ENCODE peak calls at places on chromosomes 11 and 22, in four cellular contexts. T is HepG2, N is GM12878, Z is K562. J is an unnamed sample. For H3K4me1, the result is how much of the 10 kb centered on the place peaks cover.

GRCh38 chr11:126352163-126352562 is 3.3 kb upstream of the ST3GAL4 start:
- DNase-seq in T (no peak), N (no peak), Z (no peak), J (no peak)

GRCh38 chr11:67674442-67674871 is at the start of gene ALDH3B2:
- DNase-seq in Z (no peak), T (no peak), N (no peak), J (no peak)

GRCh38 chr11:9089061-9089460 is 2.3 kb downstream of the SCUBE2 start:
- DNase-seq in Z (no peak), N (no peak), T (no peak), J (no peak)

GRCh38 chr11:125102025-125102424 is 9.4 kb downstream of the TMEM218 start:
- DNase-seq in N (no peak), Z (no peak), T (no peak), J (no peak)

GRCh38 chr11:46373787-46374740 is 7.4 kb upstream of the MDK start:
- DNase-seq in N (no peak), Z (no peak), T (no peak), J (no peak)

GRCh38 chr11:28505216-28505615 is 397.0 kb downstream of the METTL15 start:
- DNase-seq in Z (no peak), N (no peak), T (no peak), J (no peak)

GRCh38 chr22:19612866-19613572 is 88.8 kb upstream of the CLDN5 start:
- DNase-seq in Z (no peak), N (no peak), T (no peak), J (no peak)

GRCh38 chr22:22935546-22936157 is 48.0 kb downstream of the IGLL5 start:
- DNase-seq in N (peak), T (no peak), Z (peak), J (no peak)

GRCh38 chr11:102168483-102168882 is 58.2 kb downstream of the YAP1 start:
- DNase-seq in T (no peak), N (no peak), Z (no peak), J (no peak)

GRCh38 chr22:49959782-49960158 is 802 bp upstream of the PIM3 start:
- DNase-seq in Z (no peak), N (no peak), T (peak), J (no peak)

GRCh38 chr11:77269484-77270123 is 31.9 kb downstream of the GDPD4 start:
- DNase-seq in N (no peak), T (no peak), Z (no peak), J (no peak)

GRCh38 chr11:114953039-114953438 is 274.7 kb downstream of the NXPE2 start:
- DNase-seq in T (no peak), N (no peak), Z (peak), J (no peak)

GRCh38 chr11:33701831-33702230 is 1.2 kb upstream of the C11orf91 start:
- DNase-seq in Z (no peak), N (no peak), T (no peak), J (no peak)

GRCh38 chr22:20795014-20795413 is 21.1 kb downstream of the SERPIND1 start:
- DNase-seq in N (no peak), T (no peak), Z (no peak), J (no peak)

GRCh38 chr11:5891216-5891800 is 1.7 kb upstream of the OR52E5 start:
- DNase-seq in T (no peak), N (peak), Z (peak), J (no peak)

GRCh38 chr11:125946712-125947418 is 1.0 kb downstream of the VSIG10L2 start:
- DNase-seq in N (no peak), T (no peak), Z (no peak), J (no peak)

GRCh38 chr11:12410006-12410728 is 32.8 kb downstream of the PARVA start:
- DNase-seq in N (no peak), Z (no peak), T (no peak), J (no peak)

GRCh38 chr22:30362632-30363281 is 6.0 kb downstream of the CCDC157 start:
- DNase-seq in N (no peak), T (no peak), Z (peak), J (no peak)

GRCh38 chr11:10366568-10367331 is 61.9 kb downstream of the ADM start:
- DNase-seq in T (peak), Z (peak), N (peak), J (peak)

GRCh38 chr22:32661737-32662586 is 139.5 kb upstream of the TIMP3 start:
- DNase-seq in T (no peak), Z (no peak), N (no peak), J (no peak)

GRCh38 chr22:37228106-37229011 is 15.7 kb downstream of the RAC2 start:
- DNase-seq in Z (no peak), N (no peak), T (no peak), J (no peak)

GRCh38 chr22:49229483-49230193 is 598.0 kb downstream of the BRD1 start:
- DNase-seq in N (no peak), Z (no peak), T (no peak), J (no peak)

GRCh38 chr11:117226388-117227385 is 5.2 kb downstream of the PCSK7 start:
- DNase-seq in N (peak), T (peak), Z (peak), J (peak)

GRCh38 chr11:5596611-5597201 is at the start of gene TRIM6:
- DNase-seq in T (no peak), Z (peak), N (no peak), J (peak)

GRCh38 chr11:110355011-110355744 is 58.8 kb upstream of the RDX start:
- DNase-seq in N (no peak), Z (no peak), T (peak), J (no peak)

GRCh38 chr11:131672191-131672590 is 301.8 kb downstream of the NTM start:
- DNase-seq in N (no peak), T (no peak), Z (no peak), J (no peak)

GRCh38 chr11:36122715-36123114 is 166.5 kb downstream of the COMMD9 start:
- DNase-seq in T (no peak), N (no peak), Z (no peak), J (no peak)

GRCh38 chr11:68714047-68714856 is 29.9 kb downstream of the GAL start:
- DNase-seq in T (no peak), Z (no peak), N (no peak), J (no peak)

GRCh38 chr11:92224394-92225205 is at the start of gene FAT3:
- DNase-seq in Z (no peak), T (no peak), N (no peak), J (no peak)

GRCh38 chr11:93532285-93532789 is 10.9 kb downstream of the SMCO4 start:
- DNase-seq in N (no peak), Z (no peak), T (no peak), J (no peak)

GRCh38 chr11:93537022-93537421 is 6.2 kb downstream of the SMCO4 start:
- DNase-seq in T (no peak), Z (no peak), N (no peak), J (no peak)

GRCh38 chr11:93537767-93538261 is 5.4 kb downstream of the SMCO4 start:
- DNase-seq in T (no peak), N (no peak), Z (peak), J (no peak)

GRCh38 chr11:93540337-93540736 is 2.9 kb downstream of the SMCO4 start:
- DNase-seq in N (no peak), Z (no peak), T (no peak), J (no peak)

DNA sequence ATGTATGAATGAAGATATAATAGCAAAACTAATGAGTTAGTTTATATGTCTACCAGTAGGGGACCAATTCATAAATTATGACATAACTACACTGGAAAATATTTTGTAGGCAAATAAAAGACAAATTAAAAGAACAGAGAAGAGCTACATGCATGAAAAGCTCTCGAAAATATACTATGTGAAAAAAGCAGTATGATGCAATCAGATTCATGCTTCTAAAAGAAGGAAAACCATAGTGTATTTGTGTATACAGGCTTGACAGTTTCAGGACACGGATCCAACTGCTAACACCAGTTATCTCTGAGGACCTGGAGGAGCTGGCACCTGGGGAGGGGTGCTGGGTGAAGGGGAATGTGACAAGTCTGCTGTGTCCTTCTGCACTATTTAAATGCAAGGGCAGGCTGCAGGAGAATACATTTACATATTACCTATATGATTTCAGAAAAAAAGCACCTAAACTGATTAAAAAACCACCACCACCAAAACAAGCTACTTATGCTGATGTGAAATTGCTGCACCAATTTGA is 6.8 kb downstream of the SMCO4 start:
- DNase-seq in T (no peak), Z (no peak), N (no peak), J (no peak)
- TF ChIP-seq ZNF274 in T (no peak), Z (no peak), N (no peak), J (no peak)

GRCh38 chr22:41681616-41682015 is 7.1 kb downstream of the SNU13 start:
- DNase-seq in N (no peak), T (no peak), Z (peak), J (no peak)
- H3K4me3 ChIP-seq in N (peak), T (peak), Z (peak), J (no peak)

GRCh38 chr11:1084561-1085439 is 10.1 kb downstream of the MUC2 start:
- DNase-seq in Z (peak), T (no peak), N (no peak), J (no peak)

GRCh38 chr11:1087279-1087960 is 12.7 kb downstream of the MUC2 start:
- DNase-seq in T (no peak), Z (no peak), N (no peak), J (no peak)

GRCh38 chr11:1087961-1088926 is 13.6 kb downstream of the MUC2 start:
- DNase-seq in T (peak), Z (peak), N (no peak), J (no peak)

GRCh38 chr11:1085440-1086170 is 10.9 kb downstream of the MUC2 start:
- DNase-seq in T (no peak), N (no peak), Z (no peak), J (no peak)

DNA sequence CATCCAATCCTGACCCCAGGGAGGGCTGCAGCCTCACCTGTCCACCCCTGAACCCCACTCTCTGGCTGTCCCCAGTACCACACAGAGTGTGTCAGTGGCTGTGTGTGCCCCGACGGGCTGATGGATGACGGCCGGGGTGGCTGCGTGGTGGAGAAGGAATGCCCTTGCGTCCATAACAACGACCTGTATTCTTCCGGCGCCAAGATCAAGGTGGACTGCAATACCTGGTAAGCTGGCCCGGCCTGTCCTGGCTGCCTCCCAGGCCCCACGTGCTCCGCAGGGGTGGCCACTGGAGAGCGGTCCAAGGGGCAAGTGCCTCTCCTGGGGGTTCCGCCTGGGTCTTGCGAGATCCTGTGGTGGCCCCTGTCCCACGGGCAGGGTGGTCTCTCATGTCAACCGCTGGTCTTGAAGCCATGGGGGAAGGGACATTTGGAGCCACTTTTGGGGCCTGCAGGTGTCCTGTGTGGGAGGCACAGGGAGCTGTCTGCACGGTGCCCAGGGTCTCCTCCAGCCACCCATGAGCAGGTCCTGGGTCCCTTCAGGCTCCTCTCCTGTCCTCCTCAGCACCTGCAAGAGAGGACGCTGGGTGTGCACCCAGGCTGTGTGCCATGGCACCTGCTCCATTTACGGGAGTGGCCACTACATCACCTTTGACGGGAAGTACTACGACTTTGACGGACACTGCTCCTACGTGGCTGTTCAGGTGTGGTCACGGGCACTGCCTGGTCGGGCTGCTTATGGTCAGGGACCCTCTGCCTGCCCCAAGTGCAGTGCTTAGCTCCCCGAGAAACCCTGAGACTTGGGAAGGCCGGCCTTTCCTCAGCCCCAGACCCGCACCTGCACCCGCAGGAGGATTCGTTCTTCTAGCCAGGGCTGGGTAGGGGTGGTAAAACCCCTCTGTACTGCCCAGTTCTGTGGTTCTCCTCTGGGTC is 11.8 kb downstream of the MUC2 start:
- DNase-seq in Z (no peak), T (no peak), N (no peak), J (no peak)
- H3K4me1 ChIP-seq in Z (under half), T (under half), N (under half), J (under half)

DNA sequence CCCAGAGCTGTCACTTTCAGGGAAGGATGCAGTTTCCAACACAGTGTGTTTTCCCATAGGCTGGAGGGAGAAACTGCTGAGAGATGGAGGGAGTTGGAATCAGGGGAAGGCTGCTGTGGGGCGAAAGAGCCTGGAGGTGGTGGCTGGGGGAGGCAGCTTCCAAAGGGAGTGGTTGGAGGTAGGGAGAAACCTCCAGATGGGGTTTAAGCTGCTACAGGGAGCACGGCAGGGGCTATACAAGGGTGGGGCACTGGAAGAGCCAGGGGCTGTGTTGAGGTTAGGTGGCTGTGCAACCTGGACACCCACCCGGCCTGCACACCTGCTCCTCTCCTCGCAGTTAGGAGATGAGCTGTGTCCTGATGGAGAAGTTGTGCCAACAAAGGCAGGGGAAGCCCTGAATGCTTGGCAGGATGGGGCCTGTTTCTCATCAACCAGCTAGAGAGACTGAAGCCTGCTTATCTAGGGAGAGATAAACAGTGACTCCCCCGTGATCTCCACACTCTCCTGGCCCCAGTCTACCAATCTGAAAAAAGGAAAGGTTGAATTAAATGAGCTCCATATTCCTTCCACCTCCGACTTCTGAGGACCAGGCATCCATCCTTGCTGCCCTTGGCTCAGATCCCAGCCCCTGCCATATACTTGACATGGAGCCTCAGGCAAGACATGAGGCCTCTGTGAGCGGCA is 3.6 kb upstream of the SLCO2B1 start:
- DNase-seq in N (no peak), Z (no peak), T (no peak), J (no peak)
- TF ChIP-seq ZNF274 in N (no peak), Z (no peak), T (no peak), J (no peak)

GRCh38 chr11:2421996-2422395 is 21.4 kb downstream of the TSSC4 start:
- DNase-seq in Z (no peak), T (no peak), N (no peak), J (no peak)
- H3K4me3 ChIP-seq in Z (no peak), T (no peak), N (no peak), J (no peak)

J was measured in NT2/D1.